ENCODE peak calls at places on chromosomes 5 and 9, in nine cellular contexts. One of them, this sample, is unnamed.

GRCh38 chr9:124884376-124884775 is 22.4 kb downstream of the ARPC5L start:
- DNase-seq in A549: no peak
- DNase-seq in HCT116: no peak
- DNase-seq in K562: no peak
- DNase-seq in HepG2: no peak
- DNase-seq in GM12878: no peak
- DNase-seq in SK-N-SH: no peak
- DNase-seq in endothelial cell of umbilical vein: no peak
- DNase-seq in H1: no peak
- DNase-seq in this sample: no peak

GRCh38 chr5:129001831-129002626 is 36.7 kb downstream of the SLC27A6 start:
- DNase-seq in A549: no peak
- DNase-seq in HCT116: no peak
- DNase-seq in K562: no peak
- DNase-seq in HepG2: no peak
- DNase-seq in GM12878: no peak
- DNase-seq in SK-N-SH: no peak
- DNase-seq in endothelial cell of umbilical vein: no peak
- DNase-seq in H1: no peak
- DNase-seq in this sample: no peak

GRCh38 chr5:66012271-66012670 is 85.9 kb downstream of the ERBIN start:
- DNase-seq in A549: no peak
- DNase-seq in HCT116: no peak
- DNase-seq in K562: no peak
- DNase-seq in HepG2: no peak
- DNase-seq in GM12878: peak
- DNase-seq in SK-N-SH: no peak
- DNase-seq in endothelial cell of umbilical vein: no peak
- DNase-seq in H1: no peak
- DNase-seq in this sample: no peak

GRCh38 chr9:109967651-109968331 is 187.8 kb downstream of the PALM2AKAP2 start:
- DNase-seq in A549: no peak
- DNase-seq in HCT116: no peak
- DNase-seq in K562: no peak
- DNase-seq in HepG2: no peak
- DNase-seq in GM12878: peak
- DNase-seq in SK-N-SH: no peak
- DNase-seq in endothelial cell of umbilical vein: no peak
- DNase-seq in H1: no peak
- DNase-seq in this sample: peak

GRCh38 chr5:93621340-93621872 is 38.4 kb downstream of the NR2F1 start:
- DNase-seq in A549: peak
- DNase-seq in HCT116: no peak
- DNase-seq in K562: no peak
- DNase-seq in HepG2: peak
- DNase-seq in GM12878: no peak
- DNase-seq in SK-N-SH: peak
- DNase-seq in endothelial cell of umbilical vein: peak
- DNase-seq in H1: no peak
- DNase-seq in this sample: peak

GRCh38 chr5:59450245-59450644 is 443.3 kb downstream of the PDE4D start:
- DNase-seq in A549: no peak
- DNase-seq in HCT116: no peak
- DNase-seq in K562: no peak
- DNase-seq in HepG2: no peak
- DNase-seq in GM12878: no peak
- DNase-seq in SK-N-SH: no peak
- DNase-seq in endothelial cell of umbilical vein: no peak
- DNase-seq in H1: no peak
- DNase-seq in this sample: peak

GRCh38 chr9:118170032-118170955 is 466.1 kb downstream of the TLR4 start:
- DNase-seq in A549: peak
- DNase-seq in HCT116: no peak
- DNase-seq in K562: peak
- DNase-seq in HepG2: peak
- DNase-seq in GM12878: no peak
- DNase-seq in SK-N-SH: peak
- DNase-seq in endothelial cell of umbilical vein: peak
- DNase-seq in H1: peak
- DNase-seq in this sample: peak

GRCh38 chr9:134219721-134220060 is 55.3 kb upstream of the RNU6ATAC start:
- DNase-seq in A549: no peak
- DNase-seq in HCT116: no peak
- DNase-seq in K562: no peak
- DNase-seq in HepG2: no peak
- DNase-seq in GM12878: no peak
- DNase-seq in SK-N-SH: peak
- DNase-seq in endothelial cell of umbilical vein: no peak
- DNase-seq in H1: no peak
- DNase-seq in this sample: no peak

GRCh38 chr9:135468866-135469521 is 10.6 kb upstream of the PPP1R26 start:
- DNase-seq in A549: no peak
- DNase-seq in HCT116: peak
- DNase-seq in K562: peak
- DNase-seq in HepG2: no peak
- DNase-seq in GM12878: no peak
- DNase-seq in SK-N-SH: peak
- DNase-seq in endothelial cell of umbilical vein: no peak
- DNase-seq in H1: no peak
- DNase-seq in this sample: peak

GRCh38 chr5:125582358-125582757 is 835.9 kb upstream of the ZNF608 start:
- DNase-seq in A549: no peak
- DNase-seq in HCT116: no peak
- DNase-seq in K562: no peak
- DNase-seq in HepG2: no peak
- DNase-seq in GM12878: no peak
- DNase-seq in SK-N-SH: no peak
- DNase-seq in endothelial cell of umbilical vein: no peak
- DNase-seq in H1: no peak
- DNase-seq in this sample: no peak

GRCh38 chr5:58972301-58972700 is 389.4 kb downstream of the RAB3C start:
- DNase-seq in A549: no peak
- DNase-seq in HCT116: no peak
- DNase-seq in K562: no peak
- DNase-seq in HepG2: no peak
- DNase-seq in GM12878: no peak
- DNase-seq in SK-N-SH: no peak
- DNase-seq in endothelial cell of umbilical vein: no peak
- DNase-seq in H1: no peak
- DNase-seq in this sample: peak

GRCh38 chr9:4289411-4290380 is 10.2 kb downstream of the GLIS3 start:
- DNase-seq in A549: no peak
- DNase-seq in HCT116: no peak
- DNase-seq in K562: no peak
- DNase-seq in HepG2: no peak
- DNase-seq in GM12878: no peak
- DNase-seq in SK-N-SH: no peak
- DNase-seq in endothelial cell of umbilical vein: peak
- DNase-seq in H1: no peak
- DNase-seq in this sample: no peak

GRCh38 chr5:109388407-109388806 is 21.4 kb downstream of the PJA2 start:
- DNase-seq in A549: no peak
- DNase-seq in HCT116: no peak
- DNase-seq in K562: peak
- DNase-seq in HepG2: no peak
- DNase-seq in GM12878: no peak
- DNase-seq in SK-N-SH: no peak
- DNase-seq in endothelial cell of umbilical vein: no peak
- DNase-seq in H1: no peak
- DNase-seq in this sample: no peak

GRCh38 chr9:91711755-91712591 is 238.1 kb downstream of the ROR2 start:
- DNase-seq in A549: no peak
- DNase-seq in HCT116: no peak
- DNase-seq in K562: peak
- DNase-seq in HepG2: no peak
- DNase-seq in GM12878: peak
- DNase-seq in SK-N-SH: no peak
- DNase-seq in endothelial cell of umbilical vein: no peak
- DNase-seq in H1: no peak
- DNase-seq in this sample: peak

GRCh38 chr9:117414220-117414905 is 494 bp downstream of the ASTN2 start:
- DNase-seq in A549: no peak
- DNase-seq in HCT116: no peak
- DNase-seq in K562: no peak
- DNase-seq in HepG2: no peak
- DNase-seq in GM12878: no peak
- DNase-seq in SK-N-SH: peak
- DNase-seq in endothelial cell of umbilical vein: no peak
- DNase-seq in H1: no peak
- DNase-seq in this sample: no peak

GRCh38 chr9:114300846-114301797 is 21.8 kb upstream of the ORM1 start:
- DNase-seq in A549: no peak
- DNase-seq in HCT116: no peak
- DNase-seq in K562: no peak
- DNase-seq in HepG2: no peak
- DNase-seq in GM12878: no peak
- DNase-seq in SK-N-SH: no peak
- DNase-seq in endothelial cell of umbilical vein: no peak
- DNase-seq in H1: no peak
- DNase-seq in this sample: no peak

GRCh38 chr5:115345344-115345743 is 48.9 kb upstream of the CCDC112 start:
- DNase-seq in A549: no peak
- DNase-seq in HCT116: no peak
- DNase-seq in K562: no peak
- DNase-seq in HepG2: no peak
- DNase-seq in GM12878: no peak
- DNase-seq in SK-N-SH: no peak
- DNase-seq in endothelial cell of umbilical vein: no peak
- DNase-seq in H1: no peak
- DNase-seq in this sample: no peak

GRCh38 chr5:132103380-132103951 is 29.9 kb downstream of the CSF2 start:
- DNase-seq in A549: peak
- DNase-seq in HCT116: peak
- DNase-seq in K562: peak
- DNase-seq in HepG2: peak
- DNase-seq in GM12878: peak
- DNase-seq in SK-N-SH: peak
- DNase-seq in endothelial cell of umbilical vein: peak
- DNase-seq in H1: no peak
- DNase-seq in this sample: peak

GRCh38 chr5:171830686-171831085 is 45.1 kb downstream of the SMIM23 start:
- DNase-seq in A549: no peak
- DNase-seq in HCT116: no peak
- DNase-seq in K562: no peak
- DNase-seq in HepG2: no peak
- DNase-seq in GM12878: no peak
- DNase-seq in SK-N-SH: no peak
- DNase-seq in endothelial cell of umbilical vein: no peak
- DNase-seq in H1: no peak
- DNase-seq in this sample: no peak
- TF ChIP-seq MAX in A549: no peak
- TF ChIP-seq MAX in HCT116: no peak
- TF ChIP-seq MAX in K562: no peak
- TF ChIP-seq MAX in HepG2: no peak
- TF ChIP-seq MAX in GM12878: no peak
- TF ChIP-seq MAX in SK-N-SH: no peak
- TF ChIP-seq MAX in endothelial cell of umbilical vein: no peak
- TF ChIP-seq MAX in H1: no peak
- TF ChIP-seq MAX in this sample: no peak

GRCh38 chr5:181054138-181054537 is 14.1 kb downstream of the BTNL9 start:
- DNase-seq in A549: no peak
- DNase-seq in HCT116: no peak
- DNase-seq in K562: no peak
- DNase-seq in HepG2: no peak
- DNase-seq in GM12878: no peak
- DNase-seq in SK-N-SH: no peak
- DNase-seq in endothelial cell of umbilical vein: no peak
- DNase-seq in H1: no peak
- DNase-seq in this sample: no peak
- H3K4me3 ChIP-seq in A549: no peak
- H3K4me3 ChIP-seq in HCT116: no peak
- H3K4me3 ChIP-seq in K562: peak
- H3K4me3 ChIP-seq in HepG2: no peak
- H3K4me3 ChIP-seq in GM12878: no peak
- H3K4me3 ChIP-seq in SK-N-SH: no peak
- H3K4me3 ChIP-seq in endothelial cell of umbilical vein: no peak
- H3K4me3 ChIP-seq in H1: peak
- H3K4me3 ChIP-seq in this sample: no peak

DNA sequence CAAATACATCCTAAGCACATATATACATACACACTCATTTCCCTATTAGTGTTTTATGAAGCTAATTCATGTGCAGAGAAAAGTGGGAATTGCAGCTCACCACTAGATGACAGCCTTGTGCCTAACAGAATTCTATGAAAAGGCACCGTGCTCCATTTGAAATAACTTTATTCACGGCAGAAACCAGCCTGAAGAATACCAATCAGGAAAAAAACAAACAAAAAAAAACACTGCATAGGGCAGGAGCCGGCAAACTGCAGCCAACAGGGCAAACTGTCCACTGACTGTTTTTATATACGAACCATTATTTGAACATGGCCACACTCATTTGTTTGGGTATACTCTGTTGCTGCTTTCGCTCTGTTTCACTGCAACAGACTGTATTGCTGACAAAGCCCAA is 33.6 kb downstream of the ERMP1 start:
- DNase-seq in A549: peak
- DNase-seq in HCT116: peak
- DNase-seq in K562: peak
- DNase-seq in HepG2: peak
- DNase-seq in GM12878: no peak
- DNase-seq in SK-N-SH: peak
- DNase-seq in endothelial cell of umbilical vein: peak
- DNase-seq in H1: no peak
- DNase-seq in this sample: peak
- TF ChIP-seq MAX in A549: no peak
- TF ChIP-seq MAX in HCT116: no peak
- TF ChIP-seq MAX in K562: no peak
- TF ChIP-seq MAX in HepG2: no peak
- TF ChIP-seq MAX in GM12878: no peak
- TF ChIP-seq MAX in SK-N-SH: no peak
- TF ChIP-seq MAX in endothelial cell of umbilical vein: no peak
- TF ChIP-seq MAX in H1: no peak
- TF ChIP-seq MAX in this sample: no peak

DNA sequence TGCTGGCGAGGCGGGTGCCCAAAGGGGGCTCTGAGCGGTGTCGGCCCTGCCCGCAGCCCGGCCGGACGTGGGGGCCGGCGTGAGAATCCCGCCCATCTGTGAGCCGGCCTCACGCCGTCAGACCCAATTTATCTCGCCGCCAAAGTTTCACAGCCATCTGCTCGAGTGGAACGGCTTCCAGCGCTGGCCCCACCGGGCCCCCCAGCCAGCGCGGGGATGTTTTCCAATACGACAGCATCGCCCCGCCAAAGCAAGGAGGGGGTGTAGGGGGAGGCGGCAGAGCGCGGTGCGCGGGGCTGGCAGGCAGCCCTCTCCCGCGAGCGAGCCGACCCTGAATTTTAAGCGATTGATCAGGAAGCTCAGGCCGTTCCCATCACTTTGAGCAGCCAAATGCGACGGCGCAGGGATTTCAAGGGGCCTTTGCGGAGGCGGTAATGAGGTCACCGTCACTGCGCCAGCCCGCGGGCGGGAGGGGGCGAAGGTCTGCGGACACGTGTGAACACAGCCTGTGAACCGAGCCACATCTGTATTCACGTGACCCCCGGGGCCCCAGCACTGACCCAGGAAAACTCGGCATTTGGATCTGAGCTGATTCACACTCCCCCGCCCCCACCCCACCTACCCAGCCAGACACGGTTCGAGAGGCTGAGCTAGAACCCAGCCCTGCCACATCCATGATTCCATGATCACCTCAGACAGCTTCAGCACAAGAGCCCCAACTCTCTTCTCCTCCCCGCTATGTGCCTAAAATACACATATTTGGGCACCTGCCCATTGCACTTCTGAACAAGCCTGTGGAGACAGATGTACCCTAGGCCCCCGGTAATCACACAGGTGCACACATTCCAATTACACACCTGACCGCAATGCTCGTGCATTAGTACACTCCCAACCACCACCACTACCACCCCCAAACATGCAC is 47.8 kb upstream of the PSD2 start:
- DNase-seq in A549: no peak
- DNase-seq in HCT116: no peak
- DNase-seq in K562: peak
- DNase-seq in HepG2: no peak
- DNase-seq in GM12878: no peak
- DNase-seq in SK-N-SH: peak
- DNase-seq in endothelial cell of umbilical vein: peak
- DNase-seq in H1: no peak
- DNase-seq in this sample: peak
- H3K4me3 ChIP-seq in A549: peak
- H3K4me3 ChIP-seq in HCT116: no peak
- H3K4me3 ChIP-seq in K562: peak
- H3K4me3 ChIP-seq in HepG2: peak
- H3K4me3 ChIP-seq in GM12878: peak
- H3K4me3 ChIP-seq in SK-N-SH: peak
- H3K4me3 ChIP-seq in endothelial cell of umbilical vein: no peak
- H3K4me3 ChIP-seq in H1: peak
- H3K4me3 ChIP-seq in this sample: no peak

This sample was measured in NB4.